ENCODE peak calls at places on chromosomes 1 and 21, in five cellular contexts. R is sigmoid colon, N is transverse colon, Y is esophagus muscularis mucosa, K is ovary. C is an unnamed sample.

GRCh38 chr21:41207401-41208388 is 39.7 kb downstream of the BACE2 start:
- DNase-seq in R (peak), Y (no peak), K (peak), N (peak), C (peak)

GRCh38 chr1:86461482-86461881 is 7.2 kb upstream of the CLCA1 start:
- DNase-seq in N (no peak), Y (no peak), R (no peak), K (no peak), C (no peak)

GRCh38 chr1:173960625-173961024 is 43.5 kb upstream of the SERPINC1 start:
- DNase-seq in K (no peak), N (no peak), R (no peak), Y (no peak), C (no peak)

GRCh38 chr1:156752843-156753486 is 1.5 kb upstream of the HDGF start:
- DNase-seq in K (no peak), N (no peak), R (no peak), Y (no peak), C (no peak)

GRCh38 chr1:53107570-53108322 is 34.7 kb downstream of the SLC1A7 start:
- DNase-seq in Y (no peak), R (no peak), N (no peak), K (no peak), C (peak)

GRCh38 chr1:112700290-112701226 is 6.4 kb downstream of the RHOC start:
- DNase-seq in R (peak), K (peak), Y (peak), N (peak), C (peak)

GRCh38 chr1:108080448-108080847 is 115.5 kb upstream of the VAV3 start:
- DNase-seq in Y (no peak), N (no peak), R (no peak), K (no peak), C (no peak)

GRCh38 chr1:57494679-57495078 is 70.8 kb upstream of the DAB1 start:
- DNase-seq in K (no peak), N (no peak), R (no peak), Y (no peak), C (no peak)

GRCh38 chr1:199619202-199619601 is 408.3 kb upstream of the NR5A2 start:
- DNase-seq in N (no peak), K (no peak), R (no peak), Y (no peak), C (no peak)

GRCh38 chr1:32464191-32464715 is 619 bp upstream of the ZBTB8B start:
- DNase-seq in Y (no peak), K (no peak), N (no peak), R (no peak), C (no peak)

GRCh38 chr1:118871510-118872240 is 116.5 kb downstream of the TBX15 start:
- DNase-seq in R (no peak), N (no peak), K (no peak), Y (no peak), C (no peak)

GRCh38 chr1:89609339-89609725 is 23.6 kb upstream of the LRRC8C start:
- DNase-seq in N (no peak), Y (no peak), R (no peak), K (no peak), C (no peak)

GRCh38 chr1:39177641-39178040 is 26.9 kb upstream of the MACF1 start:
- DNase-seq in N (no peak), Y (no peak), K (no peak), R (no peak), C (no peak)

GRCh38 chr1:183652547-183653467 is at the start of gene APOBEC4:
- DNase-seq in R (no peak), Y (no peak), K (no peak), N (peak), C (no peak)

GRCh38 chr1:233707153-233707905 is 93.4 kb downstream of the KCNK1 start:
- DNase-seq in N (no peak), R (no peak), K (no peak), Y (peak), C (peak)

GRCh38 chr1:39633422-39633821 is 6.0 kb downstream of the HEYL start:
- DNase-seq in Y (no peak), K (no peak), R (no peak), N (no peak), C (no peak)

GRCh38 chr1:96360036-96360795 is 361.4 kb upstream of the PTBP2 start:
- DNase-seq in N (no peak), R (no peak), Y (no peak), K (no peak), C (no peak)

GRCh38 chr1:183986941-183987340 is 50.6 kb downstream of the COLGALT2 start:
- DNase-seq in K (no peak), Y (no peak), N (no peak), R (no peak), C (no peak)

GRCh38 chr1:96313216-96313615 is 408.4 kb upstream of the PTBP2 start:
- DNase-seq in Y (no peak), N (no peak), R (no peak), K (no peak), C (no peak)

GRCh38 chr1:220219136-220219442 is 53.2 kb downstream of the RAB3GAP2 start:
- DNase-seq in K (no peak), R (no peak), Y (no peak), N (no peak), C (no peak)

GRCh38 chr1:113106910-113107309 is 33.9 kb downstream of the LRIG2 start:
- DNase-seq in R (no peak), Y (no peak), K (no peak), N (no peak), C (no peak)

GRCh38 chr1:224502459-224503160 is 68.0 kb upstream of the WDR26 start:
- DNase-seq in K (no peak), Y (no peak), N (peak), R (peak), C (peak)

GRCh38 chr1:57424231-57425027 is 569 bp upstream of the DAB1 start:
- DNase-seq in N (no peak), K (no peak), Y (no peak), R (no peak), C (peak)

GRCh38 chr1:33443067-33443704 is 12.3 kb upstream of the PHC2 start:
- DNase-seq in N (no peak), Y (no peak), R (no peak), K (no peak), C (no peak)

GRCh38 chr1:55882931-55883330 is 667.8 kb upstream of the USP24 start:
- DNase-seq in K (no peak), N (no peak), R (no peak), Y (no peak), C (no peak)

GRCh38 chr1:156786640-156787039 is 19.3 kb downstream of the PRCC start:
- DNase-seq in R (peak), N (no peak), K (no peak), Y (no peak), C (no peak)

GRCh38 chr1:201583663-201584062 is 44.7 kb downstream of the NAV1 start:
- DNase-seq in K (no peak), Y (no peak), R (peak), N (no peak), C (no peak)

GRCh38 chr1:226373376-226373775 is 34.5 kb downstream of the PARP1 start:
- DNase-seq in R (no peak), K (no peak), N (no peak), Y (no peak), C (no peak)

GRCh38 chr1:116817582-116818064 is 63.4 kb downstream of the CD2 start:
- DNase-seq in N (peak), R (no peak), Y (no peak), K (no peak), C (peak)

GRCh38 chr1:97488505-97488904 is 432.3 kb downstream of the DPYD start:
- DNase-seq in Y (no peak), N (no peak), K (no peak), R (no peak), C (no peak)

GRCh38 chr1:1135339-1136111 is 19.6 kb upstream of the C1orf159 start:
- DNase-seq in K (no peak), Y (no peak), N (no peak), R (no peak), C (no peak)

GRCh38 chr1:97761637-97762036 is 159.2 kb downstream of the DPYD start:
- DNase-seq in N (no peak), R (no peak), Y (no peak), K (no peak), C (no peak)

GRCh38 chr1:145692785-145693443 is 14.3 kb downstream of the PDZK1 start:
- DNase-seq in Y (no peak), K (no peak), N (no peak), R (no peak), C (no peak)

GRCh38 chr1:55575571-55576279 is 360.6 kb upstream of the USP24 start:
- DNase-seq in R (peak), Y (peak), K (peak), N (peak), C (no peak)

GRCh38 chr1:192904438-192904895 is 95.6 kb downstream of the RGS2 start:
- DNase-seq in R (no peak), K (peak), N (no peak), Y (no peak), C (no peak)

DNA sequence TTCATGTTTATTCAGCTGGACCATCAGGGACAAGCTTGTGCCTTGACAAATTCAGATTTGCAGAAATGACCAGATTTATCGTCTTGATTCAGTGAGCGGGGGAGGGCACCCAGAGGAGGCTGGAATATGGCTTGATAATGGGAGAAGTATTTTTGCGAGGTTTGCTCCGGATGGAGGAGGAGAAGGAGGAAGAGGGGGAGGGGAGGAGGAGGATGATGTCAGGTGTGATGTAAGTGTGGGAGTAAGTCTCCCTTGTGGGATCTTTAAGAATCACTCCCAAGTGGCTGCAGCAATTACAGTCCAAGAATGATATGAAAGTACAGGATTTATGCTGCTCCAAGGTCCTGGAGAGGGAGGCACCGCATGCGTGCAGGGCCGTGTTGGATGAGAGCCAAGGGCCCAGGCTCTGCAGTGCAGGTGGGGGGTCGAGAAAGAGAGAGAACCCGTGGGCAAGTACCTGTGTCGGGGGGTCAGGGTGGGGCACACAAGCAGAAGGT is 5.6 kb upstream of the ZNF496 start:
- DNase-seq in N (no peak), R (no peak), Y (no peak), K (no peak), C (no peak)
- TF ChIP-seq EP300 in N (no peak), R (no peak), Y (no peak), K (no peak), C (no peak)

DNA sequence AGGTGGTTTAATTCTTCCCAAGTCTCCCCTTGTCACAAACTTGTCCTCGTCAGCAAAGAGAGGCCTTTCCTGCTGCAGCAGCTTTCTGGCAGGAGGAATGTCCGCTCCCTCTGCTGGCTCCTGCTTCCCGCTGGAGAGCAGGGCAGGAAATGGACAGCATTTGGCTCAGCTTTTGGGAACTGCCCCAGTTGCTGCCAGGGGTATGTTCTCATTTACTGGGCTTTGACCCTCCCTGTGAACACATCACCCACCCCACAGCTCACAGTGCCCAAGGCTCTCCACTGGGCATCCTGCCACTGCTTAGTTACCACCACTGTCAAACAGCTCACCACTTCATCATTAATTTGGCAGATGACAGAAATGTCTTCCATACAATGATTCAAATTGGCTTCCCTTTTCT is 75.4 kb downstream of the MRPL37 start:
- DNase-seq in Y (peak), N (peak), R (peak), K (peak), C (peak)
- TF ChIP-seq POLR2A in Y (no peak), N (no peak), R (no peak), K (no peak), C (no peak)

GRCh38 chr1:23372481-23372880 is 2.8 kb upstream of the ZNF436 start:
- DNase-seq in N (no peak), R (no peak), Y (no peak), K (no peak), C (no peak)

GRCh38 chr1:23381233-23381885 is 11.7 kb upstream of the ZNF436 start:
- DNase-seq in Y (no peak), R (no peak), K (no peak), N (no peak), C (no peak)

GRCh38 chr1:23380719-23381118 is 11.1 kb upstream of the ZNF436 start:
- DNase-seq in N (no peak), K (no peak), R (no peak), Y (no peak), C (no peak)

GRCh38 chr1:23371987-23372386 is 2.4 kb upstream of the ZNF436 start:
- DNase-seq in N (no peak), K (no peak), Y (no peak), R (no peak), C (no peak)

GRCh38 chr1:23376890-23377811 is 7.5 kb upstream of the ZNF436 start:
- DNase-seq in K (peak), Y (no peak), N (peak), R (peak), C (no peak)
- TF ChIP-seq EP300 in K (no peak), Y (no peak), N (no peak), R (no peak), C (no peak)

DNA sequence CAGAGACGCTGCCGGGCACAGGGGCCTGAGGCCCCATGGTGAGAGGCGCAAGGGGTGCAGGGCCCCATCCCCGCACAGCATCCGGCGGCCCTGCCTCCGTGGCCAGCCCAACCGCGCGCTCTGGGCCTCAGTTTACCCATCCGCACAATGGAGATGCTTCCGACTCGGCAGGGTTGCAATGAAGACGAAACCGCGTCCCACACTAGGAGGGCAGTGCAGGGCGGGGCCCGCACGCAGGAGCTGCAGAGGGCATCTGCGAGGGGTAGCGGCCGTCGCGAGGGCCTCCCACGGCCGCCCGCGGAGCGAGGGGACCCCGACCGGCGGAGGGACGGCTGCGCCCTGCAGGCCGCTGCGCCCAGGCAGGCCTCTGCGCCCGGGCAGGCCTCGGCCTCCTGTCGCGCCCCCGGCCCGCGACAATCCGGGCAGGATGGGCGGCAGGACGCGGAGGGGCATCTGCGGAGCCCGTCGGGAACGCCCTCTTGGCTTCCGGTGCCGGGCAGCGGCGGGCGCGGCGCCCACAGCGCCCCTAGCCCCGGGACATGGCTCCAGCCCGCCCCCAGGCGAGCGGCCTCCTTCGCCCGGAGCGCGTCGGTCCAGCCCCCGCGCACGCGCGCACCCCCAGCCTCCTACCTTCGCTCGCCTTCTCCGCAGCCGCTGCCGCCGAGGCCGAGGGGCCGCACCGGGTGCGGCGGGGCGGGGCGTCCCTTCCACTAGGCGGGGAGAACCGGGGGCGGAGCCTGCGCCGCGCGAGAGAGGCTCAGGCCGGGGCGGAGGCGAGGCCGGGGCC is 15.3 kb downstream of the RNU1-1 start:
- DNase-seq in N (peak), K (peak), Y (peak), R (peak), C (peak)
- TF ChIP-seq POLR2A in N (no peak), K (peak), Y (no peak), R (no peak), C (no peak)

GRCh38 chr1:151618470-151618869 is 6.6 kb downstream of the SNX27 start:
- DNase-seq in R (no peak), Y (no peak), N (no peak), K (no peak), C (no peak)
- TF ChIP-seq EP300 in R (no peak), Y (no peak), N (no peak), K (no peak), C (no peak)

GRCh38 chr21:26836546-26836945 is 8.7 kb downstream of the ADAMTS1 start:
- DNase-seq in K (no peak), R (no peak), N (no peak), Y (no peak), C (no peak)
- TF ChIP-seq POLR2A in K (peak), R (no peak), N (no peak), Y (no peak), C (no peak)

GRCh38 chr1:22490309-22490708 is 38.7 kb downstream of the ZBTB40 start:
- DNase-seq in Y (no peak), N (no peak), K (no peak), R (no peak), C (no peak)

GRCh38 chr1:22488319-22488718 is 36.7 kb downstream of the ZBTB40 start:
- DNase-seq in R (no peak), Y (no peak), K (no peak), N (no peak), C (no peak)

GRCh38 chr1:22489823-22490222 is 38.2 kb downstream of the ZBTB40 start:
- DNase-seq in N (no peak), R (no peak), K (no peak), Y (no peak), C (no peak)

GRCh38 chr1:22489278-22489677 is 37.6 kb downstream of the ZBTB40 start:
- DNase-seq in Y (no peak), R (no peak), N (no peak), K (no peak), C (no peak)

GRCh38 chr1:22487781-22488180 is 36.1 kb downstream of the ZBTB40 start:
- DNase-seq in N (no peak), K (no peak), R (no peak), Y (no peak), C (no peak)
- TF ChIP-seq EP300 in N (no peak), K (no peak), R (no peak), Y (no peak), C (no peak)

DNA sequence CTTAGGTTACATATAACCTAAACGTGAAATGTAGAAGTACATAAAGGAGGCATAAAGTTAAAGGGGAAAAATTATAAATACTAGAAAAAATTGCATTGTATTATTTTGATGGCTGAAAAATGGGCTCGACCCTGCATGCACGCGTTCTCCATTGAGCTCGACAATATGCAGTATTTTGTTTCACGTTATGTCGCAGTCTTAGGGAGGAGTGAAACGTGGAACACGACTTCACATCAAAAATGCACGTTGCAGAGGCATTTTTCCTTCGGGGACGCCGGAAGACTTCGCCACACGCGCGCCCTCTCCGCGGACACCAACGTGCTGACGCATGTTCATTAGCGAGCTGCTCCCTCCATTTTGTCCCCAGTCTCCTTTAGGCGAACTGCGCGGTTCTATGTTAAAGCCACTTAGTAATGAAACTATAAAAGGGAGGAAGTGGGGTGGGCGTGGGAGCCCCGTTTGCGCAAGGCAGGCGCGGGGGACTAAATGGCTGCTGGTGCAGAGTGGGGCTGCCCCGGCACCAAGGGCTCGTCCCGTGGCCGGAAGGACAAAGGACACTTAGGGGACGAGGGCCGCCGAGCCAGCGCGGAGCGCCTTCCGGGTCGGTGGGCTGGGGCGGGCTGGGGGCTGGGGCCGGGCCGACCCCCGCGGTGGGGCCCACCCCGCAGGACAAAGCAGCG is 722 bp upstream of the COX20 start:
- DNase-seq in Y (peak), R (peak), K (peak), N (peak), C (peak)
- TF ChIP-seq POLR2A in Y (no peak), R (peak), K (peak), N (peak), C (no peak)